ENCODE peak calls at places on chromosomes 16 and 17, in four cellular contexts. T is small intestine, O is ovary, K is trophoblast cell. J is an unnamed sample. For H3K4me1, the result is how much of the 10 kb centered on the place peaks cover.

GRCh38 chr17:31524926-31525800 is 133.7 kb downstream of the RAB11FIP4 start:
- DNase-seq in T (peak), K (peak), O (peak), J (peak)

GRCh38 chr16:70751593-70751992 is 49.4 kb downstream of the VAC14 start:
- DNase-seq in T (no peak), O (no peak), K (no peak), J (no peak)

GRCh38 chr16:78763821-78764440 is 664.5 kb downstream of the WWOX start:
- DNase-seq in K (no peak), T (no peak), O (peak), J (no peak)

GRCh38 chr17:78717431-78717980 is 64.6 kb downstream of the CYTH1 start:
- DNase-seq in O (peak), K (no peak), T (no peak), J (peak)

GRCh38 chr16:87323727-87324410 is 6.7 kb upstream of the C16orf95 start:
- DNase-seq in T (no peak), O (peak), K (no peak), J (no peak)

GRCh38 chr16:48291303-48291702 is 44.0 kb upstream of the ABCC11 start:
- DNase-seq in O (no peak), K (no peak), T (no peak), J (peak)

GRCh38 chr16:70250748-70251650 is 741 bp downstream of the EXOSC6 start:
- DNase-seq in K (peak), T (peak), O (peak), J (peak)

GRCh38 chr16:50136399-50136798 is 16.7 kb upstream of the TENT4B start:
- DNase-seq in T (no peak), K (no peak), O (no peak), J (no peak)

DNA sequence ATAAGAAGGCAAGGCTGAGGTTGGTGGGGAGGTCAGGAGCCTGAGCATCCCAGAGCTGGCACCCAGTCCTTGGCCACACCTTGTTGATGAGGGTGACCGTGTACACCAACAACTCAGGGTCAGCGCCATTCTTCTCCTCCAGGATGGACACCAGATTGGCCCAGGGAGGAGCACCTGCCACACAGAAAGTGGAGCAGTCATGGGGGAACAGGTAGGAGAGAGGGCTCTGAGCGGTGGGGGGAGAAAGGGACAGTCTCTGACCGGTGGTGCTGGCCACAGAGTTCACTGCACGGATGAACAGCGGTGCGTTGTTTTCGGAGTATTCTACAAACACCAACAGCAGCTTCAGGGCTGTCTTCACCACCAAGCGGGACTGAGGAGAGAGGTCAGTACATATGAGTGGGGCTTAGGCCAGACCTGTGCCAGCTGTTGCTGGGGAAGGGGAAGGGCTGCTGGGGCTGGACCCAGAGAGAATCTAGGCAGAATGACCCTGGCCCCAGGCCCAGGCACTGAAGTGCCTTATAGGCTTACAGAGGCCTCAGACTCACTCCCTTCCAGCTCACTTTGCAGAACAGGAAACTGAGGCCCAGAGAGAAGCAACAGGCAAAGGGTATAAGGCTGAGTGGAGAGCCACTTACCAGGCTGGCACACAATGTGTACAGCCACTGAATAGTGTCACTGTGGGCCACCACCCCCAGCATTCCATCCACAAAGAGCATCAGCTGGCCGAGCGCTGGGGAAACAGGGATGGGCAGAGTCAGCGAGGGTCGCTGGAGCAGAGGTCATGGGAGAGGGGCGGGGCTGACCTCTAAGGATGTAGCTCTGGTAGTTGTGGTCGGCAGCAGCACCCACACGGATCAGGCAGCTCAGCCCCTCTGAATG is 9.6 kb downstream of the FHOD1 start:
- DNase-seq in K (no peak), O (no peak), T (no peak), J (no peak)
- H3K27ac ChIP-seq in K (no peak), O (no peak), T (no peak), J (no peak)

GRCh38 chr16:88974641-88975215 is 2.3 kb downstream of the CBFA2T3 start:
- DNase-seq in K (no peak), O (no peak), T (no peak), J (no peak)
- H3K4me1 ChIP-seq in K (under half), O (under half), T (under half), J (under half)

GRCh38 chr17:74118504-74118903 is 85.0 kb upstream of the RPL38 start:
- DNase-seq in K (no peak), T (no peak), O (no peak), J (no peak)

GRCh38 chr17:74117087-74117486 is 86.4 kb upstream of the RPL38 start:
- DNase-seq in O (no peak), K (no peak), T (no peak), J (no peak)

GRCh38 chr17:74119049-74119580 is 84.4 kb upstream of the RPL38 start:
- DNase-seq in K (no peak), T (no peak), O (no peak), J (no peak)

GRCh38 chr17:74116087-74116717 is 87.3 kb upstream of the RPL38 start:
- DNase-seq in K (peak), O (no peak), T (no peak), J (no peak)

DNA sequence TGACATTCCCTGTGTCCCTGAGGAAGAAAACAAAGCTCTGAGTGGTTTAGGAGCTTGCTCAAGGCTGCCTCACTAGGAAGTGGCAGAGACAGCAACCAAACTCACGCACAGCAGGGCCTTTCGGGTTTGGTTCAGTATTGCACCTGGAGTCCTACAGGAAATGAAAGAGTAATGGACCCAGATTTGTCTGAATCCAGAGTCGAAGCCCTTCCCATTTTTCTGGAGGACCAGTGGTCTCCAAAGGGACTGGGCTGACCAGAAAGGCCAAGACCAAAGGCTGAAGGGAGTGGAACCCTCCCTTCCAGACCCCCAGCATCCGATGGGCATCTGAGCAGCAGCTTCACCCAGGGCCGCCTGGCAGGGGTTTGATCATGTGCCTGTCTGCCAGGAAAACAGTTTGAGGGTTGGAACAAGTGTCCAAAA is 85.5 kb upstream of the RPL38 start:
- DNase-seq in T (no peak), K (no peak), O (no peak), J (no peak)
- H3K27ac ChIP-seq in T (no peak), K (no peak), O (no peak), J (no peak)

GRCh38 chr17:59763861-59764260 is 56.4 kb downstream of the VMP1 start:
- DNase-seq in K (no peak), T (no peak), O (no peak), J (peak)
- H3K4me1 ChIP-seq in K (under half), T (under half), O (under half), J (under half)

GRCh38 chr17:74776990-74777389 is 845 bp upstream of the NAT9 start:
- DNase-seq in O (no peak), K (no peak), T (no peak), J (no peak)
- H3K27ac ChIP-seq in O (no peak), K (no peak), T (no peak), J (peak)

DNA sequence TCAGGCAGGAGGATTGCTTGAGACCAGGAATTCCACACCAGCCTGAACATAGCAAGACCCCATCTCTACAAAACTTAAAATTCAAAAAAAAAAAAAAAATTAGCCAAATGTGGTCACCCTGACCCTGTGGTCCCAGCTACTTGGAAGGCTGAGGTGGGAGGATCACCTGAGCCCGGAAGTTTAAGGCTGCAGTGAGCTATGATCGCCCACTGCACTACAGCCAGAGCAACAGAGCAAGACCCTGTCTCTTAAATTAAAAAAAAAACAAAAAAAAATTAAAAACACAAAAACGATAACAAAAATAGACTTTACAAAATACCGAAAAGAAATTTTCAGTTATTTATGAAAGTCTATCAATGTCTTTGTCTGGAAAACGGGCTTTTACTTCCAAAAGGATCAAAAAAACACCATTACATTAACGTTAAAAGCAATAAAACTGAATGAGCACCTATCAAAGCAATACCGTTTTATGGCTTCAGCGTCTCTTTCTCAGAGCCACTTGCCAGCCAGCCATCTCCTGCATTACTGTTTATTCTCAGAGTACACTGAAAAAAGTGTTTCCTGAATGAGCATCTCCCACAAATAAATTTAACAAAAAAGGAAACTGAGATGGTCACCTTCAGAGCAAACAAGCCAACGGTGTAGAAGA is 6.1 kb downstream of the USP7 start:
- DNase-seq in K (no peak), O (no peak), T (peak), J (no peak)
- H3K4me1 ChIP-seq in K (under half), O (under half), T (under half), J (under half)

GRCh38 chr17:48629411-48629759 is 3.2 kb upstream of the HOXB9 start:
- DNase-seq in O (no peak), K (no peak), T (no peak), J (no peak)
- H3K27ac ChIP-seq in O (no peak), K (no peak), T (no peak), J (no peak)

GRCh38 chr16:27405546-27406451 is 3.8 kb downstream of the IL21R start:
- DNase-seq in T (no peak), K (no peak), O (no peak), J (no peak)

GRCh38 chr16:27407158-27407557 is 5.2 kb downstream of the IL21R start:
- DNase-seq in K (no peak), T (no peak), O (no peak), J (no peak)

GRCh38 chr16:27406729-27407128 is 4.8 kb downstream of the IL21R start:
- DNase-seq in T (no peak), O (no peak), K (no peak), J (no peak)

GRCh38 chr16:27408602-27409031 is 6.6 kb downstream of the IL21R start:
- DNase-seq in O (no peak), K (no peak), T (no peak), J (peak)

GRCh38 chr16:27408012-27408601 is 6.1 kb downstream of the IL21R start:
- DNase-seq in T (peak), O (no peak), K (no peak), J (peak)
- H3K4me1 ChIP-seq in T (under half), O (under half), K (under half), J (under half)

GRCh38 chr16:10305912-10306311 is 79.9 kb upstream of the ATF7IP2 start:
- DNase-seq in T (no peak), O (no peak), K (no peak), J (no peak)

GRCh38 chr16:10312784-10313724 is 72.8 kb upstream of the ATF7IP2 start:
- DNase-seq in O (no peak), K (no peak), T (no peak), J (no peak)

GRCh38 chr16:10308305-10309193 is 77.3 kb upstream of the ATF7IP2 start:
- DNase-seq in K (peak), O (no peak), T (no peak), J (peak)

GRCh38 chr16:10312023-10312422 is 73.8 kb upstream of the ATF7IP2 start:
- DNase-seq in O (no peak), K (no peak), T (no peak), J (no peak)

DNA sequence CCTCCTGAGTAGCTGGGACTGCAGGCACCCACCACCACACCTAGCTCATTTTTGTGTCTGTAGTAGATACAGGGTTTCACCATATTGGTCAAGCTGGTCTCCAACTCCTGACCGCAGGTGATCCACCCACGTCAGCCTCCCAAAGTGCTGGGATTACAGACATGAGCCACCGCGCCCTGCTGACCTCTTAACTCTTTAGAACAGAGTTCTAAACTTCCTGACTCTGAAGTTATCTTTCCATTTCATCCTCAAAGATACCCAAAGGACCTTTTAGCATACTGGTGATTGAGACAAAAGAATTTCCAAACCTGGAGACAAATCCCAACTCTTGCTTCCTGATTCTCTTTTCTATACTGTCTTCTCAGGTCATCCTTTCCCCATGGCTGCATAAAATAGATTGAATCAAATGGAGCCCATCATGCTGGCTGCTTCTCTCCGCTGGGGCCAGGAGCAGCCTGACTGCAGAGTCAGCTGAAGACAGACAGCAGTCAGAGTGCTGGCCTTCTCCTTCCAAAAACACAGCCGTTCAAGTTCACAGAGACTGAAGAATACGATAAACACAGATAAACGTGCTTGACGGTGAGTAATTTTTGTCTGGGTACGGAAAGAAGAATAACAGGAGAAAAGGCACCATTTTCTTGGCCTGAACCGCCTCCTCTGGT is 76.5 kb upstream of the ATF7IP2 start:
- DNase-seq in O (no peak), T (no peak), K (no peak), J (no peak)
- H3K27ac ChIP-seq in O (no peak), T (no peak), K (no peak), J (peak)